ENCODE peak calls at places on chromosomes 4 and X, in six cellular contexts. X is GM20000, P is adrenal gland, C is left ventricle myocardium inferior, V is bronchial epithelial cell, J is AG09309. U is an unnamed sample.

GRCh38 chr4:147590249-147590920 is 26.8 kb upstream of the TMEM184C start:
- DNase-seq in C (peak; percentile 33), X (peak; percentile 45), V (peak; percentile 46), J (no peak), P (peak; percentile 45), U (peak; percentile 88)

GRCh38 chr4:83618991-83619390 is 83.1 kb downstream of the GPAT3 start:
- DNase-seq in J (no peak), C (no peak), X (no peak), V (peak; percentile 61), P (no peak), U (no peak)

GRCh38 chrX:31572396-31572795 is 500.6 kb upstream of the FTHL17 start:
- DNase-seq in C (no peak), V (no peak), P (no peak), X (no peak), J (no peak), U (no peak)

GRCh38 chr4:139800082-139800481 is 134.5 kb downstream of the MGST2 start:
- DNase-seq in C (no peak), X (no peak), J (no peak), P (no peak), V (no peak), U (no peak)

GRCh38 chrX:109732319-109732779 is 708 bp downstream of the ACSL4 start:
- DNase-seq in C (no peak), P (no peak), V (peak; percentile 72), X (no peak), J (no peak), U (no peak)

GRCh38 chrX:46686003-46686645 is 72.8 kb downstream of the SLC9A7 start:
- DNase-seq in J (no peak), X (peak; percentile 8), V (peak; percentile 25), C (no peak), P (peak; percentile 22), U (peak; percentile 57)

GRCh38 chr4:17286737-17287460 is 225.0 kb downstream of the QDPR start:
- DNase-seq in V (no peak), X (no peak), J (no peak), C (no peak), P (no peak), U (no peak)

GRCh38 chr4:169266661-169267060 is 4.1 kb downstream of the SH3RF1 start:
- DNase-seq in P (no peak), X (no peak), J (no peak), V (no peak), C (no peak), U (no peak)

DNA sequence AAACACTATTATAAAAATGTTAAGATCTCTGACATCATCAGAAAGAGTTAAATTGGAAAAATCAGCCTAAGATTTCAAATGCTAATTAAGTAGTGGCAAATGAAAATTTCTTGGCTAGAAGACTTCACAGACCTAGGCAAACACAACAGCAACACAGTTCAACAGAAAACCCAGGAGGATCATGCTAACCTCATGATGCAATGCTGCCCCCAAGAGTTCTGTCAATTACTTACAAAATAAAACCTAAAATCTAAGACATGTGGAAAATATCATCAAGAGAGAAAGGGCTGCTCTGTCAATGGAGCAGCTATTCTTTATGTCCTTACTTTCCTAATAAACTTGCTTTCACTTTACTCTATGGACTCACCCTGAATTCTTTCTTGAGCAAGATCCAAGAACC is 21.0 kb downstream of the S100G start:
- DNase-seq in J (no peak), P (no peak), X (no peak), V (peak; percentile 23), C (no peak), U (peak; percentile 66)
- TF ChIP-seq CTCF in J (peak; percentile 45), P (peak; percentile 44), X (no peak), V (peak; percentile 14), C (peak; percentile 45), U (peak; percentile 76)

GRCh38 chrX:143664302-143664701 is 28.4 kb upstream of the SLITRK4 start:
- DNase-seq in J (no peak), V (peak; percentile 1), C (no peak), X (no peak), P (no peak), U (no peak)
- TF ChIP-seq CTCF in J (peak; percentile 56), V (peak; percentile 12), C (peak; percentile 50), X (no peak), P (peak; percentile 47), U (peak; percentile 82)

GRCh38 chrX:3520987-3521875 is 174.8 kb upstream of the MXRA5 start:
- DNase-seq in X (no peak), J (no peak), C (no peak), V (no peak), P (no peak), U (no peak)
- TF ChIP-seq CTCF in X (no peak), J (no peak), C (no peak), V (no peak), P (no peak), U (no peak)

DNA sequence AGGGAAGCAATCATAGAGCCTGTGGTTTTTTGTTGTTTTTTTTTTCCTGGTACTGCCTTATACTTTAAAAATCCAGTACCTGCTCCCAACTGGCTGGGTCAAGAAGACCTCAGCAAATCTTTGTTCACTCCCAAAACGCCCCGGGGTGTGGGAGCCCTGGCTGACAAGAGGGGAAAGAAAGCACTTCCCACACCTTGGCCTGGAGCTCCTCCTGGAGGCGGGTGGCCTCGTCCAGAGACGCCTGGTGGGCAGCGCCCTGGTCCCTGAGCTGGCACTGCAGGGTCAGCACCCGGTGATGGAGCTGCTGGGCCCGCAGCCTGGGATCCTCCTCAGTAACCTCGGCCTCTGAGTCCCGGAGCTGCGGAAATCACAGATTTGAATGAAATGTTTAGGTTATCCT is 38.2 kb downstream of the C4orf50 start:
- DNase-seq in X (no peak), V (no peak), J (no peak), P (no peak), C (no peak), U (peak; percentile 94)
- TF ChIP-seq CTCF in X (no peak), V (peak; percentile 22), J (peak; percentile 38), P (peak; percentile 23), C (peak; percentile 54), U (peak; percentile 90)